ENCODE peak calls at places on chromosomes 6 and 20, in four cellular contexts. Z, P, H and X are unnamed samples.

GRCh38 chr6:44071670-44072451 is 55.4 kb downstream of the MRPL14 start:
- DNase-seq in Z (no peak), P (no peak), H (no peak), X (no peak)

GRCh38 chr6:170075659-170076223 is 215.1 kb downstream of the DLL1 start:
- DNase-seq in P (peak; percentile 12), H (no peak), Z (no peak), X (no peak)

GRCh38 chr6:39083111-39083702 is 31.8 kb downstream of the SAYSD1 start:
- DNase-seq in H (no peak), P (no peak), Z (no peak), X (no peak)

GRCh38 chr20:50189681-50190250 is 864 bp upstream of the CEBPB start:
- DNase-seq in H (peak; percentile 79), P (no peak), Z (no peak), X (peak; percentile 54)

GRCh38 chr6:168212322-168212721 is 107.3 kb downstream of the DACT2 start:
- DNase-seq in H (no peak), Z (no peak), P (no peak), X (no peak)

GRCh38 chr20:32227744-32228688 is 20.3 kb downstream of the POFUT1 start:
- DNase-seq in H (no peak), P (no peak), Z (no peak), X (no peak)

GRCh38 chr6:167791036-167791779 is 35.5 kb upstream of the AFDN start:
- DNase-seq in H (peak; percentile 53), P (no peak), Z (no peak), X (peak; percentile 54)

GRCh38 chr6:27922949-27923348 is 10.8 kb upstream of the OR2B2 start:
- DNase-seq in Z (no peak), P (no peak), H (no peak), X (no peak)

GRCh38 chr6:35524380-35525020 is 11.8 kb upstream of the TULP1 start:
- DNase-seq in P (no peak), Z (no peak), H (no peak), X (no peak)

GRCh38 chr6:162409986-162410715 is 317.4 kb downstream of the PRKN start:
- DNase-seq in H (no peak), P (no peak), Z (no peak), X (no peak)

GRCh38 chr6:144402750-144403149 is 117.6 kb downstream of the UTRN start:
- DNase-seq in P (no peak), Z (no peak), H (no peak), X (no peak)

GRCh38 chr6:131210469-131210868 is 75.2 kb downstream of the AKAP7 start:
- DNase-seq in Z (no peak), H (no peak), P (no peak), X (no peak)

GRCh38 chr20:10578607-10579006 is 95.2 kb downstream of the JAG1 start:
- DNase-seq in H (peak; percentile 71), P (no peak), Z (peak; percentile 64), X (no peak)

GRCh38 chr6:52360601-52361346 is 1.2 kb upstream of the PAQR8 start:
- DNase-seq in P (peak; percentile 10), Z (no peak), H (no peak), X (no peak)

GRCh38 chr6:157726892-157727628 is 96.0 kb upstream of the SNX9 start:
- DNase-seq in Z (no peak), P (no peak), H (no peak), X (no peak)

GRCh38 chr20:47038581-47039560 is 144.2 kb downstream of the EYA2 start:
- DNase-seq in P (no peak), H (no peak), Z (no peak), X (no peak)

GRCh38 chr20:56631990-56632327 is 2.9 kb downstream of the TFAP2C start:
- DNase-seq in H (no peak), Z (no peak), P (no peak), X (no peak)

GRCh38 chr20:48605364-48606116 is 222.3 kb downstream of the PREX1 start:
- DNase-seq in H (no peak), Z (no peak), P (no peak), X (no peak)

GRCh38 chr6:39004801-39005200 is 43.8 kb upstream of the GLP1R start:
- DNase-seq in P (no peak), H (no peak), Z (no peak), X (no peak)

GRCh38 chr6:157497579-157497978 is 116.6 kb downstream of the ZDHHC14 start:
- DNase-seq in Z (no peak), P (no peak), H (no peak), X (no peak)

GRCh38 chr6:20965915-20966314 is 431.7 kb downstream of the CDKAL1 start:
- DNase-seq in H (peak; percentile 52), Z (no peak), P (no peak), X (no peak)

GRCh38 chr6:1798965-1799325 is 189.2 kb downstream of the FOXC1 start:
- DNase-seq in P (no peak), H (no peak), Z (no peak), X (no peak)
- TF ChIP-seq JUND in P (no peak), H (no peak), Z (no peak), X (no peak)

DNA sequence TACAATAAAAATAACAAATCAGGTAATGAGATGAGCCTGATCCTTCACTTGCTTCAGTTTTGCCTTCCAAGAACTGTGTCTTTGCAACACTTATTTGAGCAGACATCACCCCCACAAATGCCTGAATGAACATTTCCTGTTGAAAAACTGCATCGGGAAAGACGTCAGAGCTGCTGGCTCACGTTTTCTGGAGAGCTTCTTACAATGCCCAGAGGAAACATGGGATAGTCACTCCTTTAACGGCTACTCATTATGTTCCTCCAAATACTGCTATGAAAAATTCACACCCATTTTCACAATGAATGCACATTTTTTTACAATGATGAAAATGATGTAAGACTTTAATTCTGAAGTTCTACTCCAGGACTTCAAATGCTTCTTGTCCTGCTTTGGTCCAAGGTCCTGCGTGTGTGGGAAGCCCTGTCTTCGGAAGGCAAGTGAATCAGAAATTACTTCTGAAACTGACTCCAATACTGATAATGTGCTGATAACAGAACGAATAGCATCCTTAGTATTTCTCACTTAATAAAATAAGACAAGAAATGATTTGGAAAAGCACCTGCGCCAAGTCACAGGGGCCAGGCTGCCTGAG is 238.0 kb downstream of the ANKRD60 start:
- DNase-seq in H (no peak), P (no peak), Z (no peak), X (no peak)
- TF ChIP-seq JUND in H (no peak), P (no peak), Z (no peak), X (no peak)

DNA sequence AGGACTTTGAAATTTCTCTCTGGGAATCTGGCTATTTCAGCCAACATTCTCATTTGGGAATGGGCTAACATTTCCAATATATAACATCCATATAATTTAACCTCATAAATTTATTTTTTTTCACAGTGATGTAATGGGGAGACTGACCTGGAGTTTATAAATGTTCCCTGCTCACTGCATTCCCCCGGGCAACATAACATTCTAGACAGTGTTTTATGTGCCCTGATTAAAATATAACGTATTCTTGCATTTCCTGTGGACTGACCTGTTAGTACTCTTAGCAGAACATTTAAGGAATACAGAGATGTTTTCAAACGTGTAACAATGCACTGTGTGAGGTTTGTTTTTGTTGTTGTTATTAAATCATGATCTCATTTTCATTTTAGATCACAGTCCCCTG is 20.9 kb downstream of the TSHZ2 start:
- DNase-seq in H (no peak), P (no peak), Z (no peak), X (no peak)
- TF ChIP-seq JUND in H (no peak), P (no peak), Z (no peak), X (no peak)

GRCh38 chr6:11971154-11971553 is 41.0 kb upstream of the HIVEP1 start:
- DNase-seq in H (no peak), Z (no peak), P (no peak), X (no peak)
- TF ChIP-seq JUND in H (no peak), Z (no peak), P (peak; percentile 80), X (no peak)